ENCODE peak calls at places on chromosomes 12 and 14, in eight cellular contexts. B, Z, H, P, S, I, T and E are unnamed samples.

GRCh38 chr12:54028324-54029201 is at the start of gene HOXC6:
- DNase-seq in B (no peak), H (no peak), S (peak; percentile 43), T (no peak), P (no peak), I (no peak), Z (no peak), E (peak; percentile 29)

GRCh38 chr14:43540948-43541347 is 966.1 kb downstream of the FSCB start:
- DNase-seq in S (no peak), B (no peak), I (no peak), Z (no peak), P (no peak), H (no peak), T (no peak), E (no peak)

GRCh38 chr12:121581681-121582439 is 1.0 kb upstream of the KDM2B start:
- DNase-seq in P (peak; percentile 71), T (no peak), I (no peak), S (peak; percentile 71), B (no peak), H (peak; percentile 52), Z (no peak), E (no peak)

GRCh38 chr14:88706425-88706824 is 86.3 kb downstream of the EML5 start:
- DNase-seq in S (peak; percentile 2), B (no peak), T (no peak), H (no peak), Z (no peak), I (no peak), P (no peak), E (no peak)

GRCh38 chr14:51653855-51654548 is 2.3 kb downstream of the FRMD6 start:
- DNase-seq in T (no peak), S (peak; percentile 51), Z (no peak), H (no peak), B (no peak), P (no peak), I (no peak), E (no peak)

GRCh38 chr14:41606249-41607118 is at the start of gene LRFN5:
- DNase-seq in P (peak; percentile 7), B (no peak), T (peak; percentile 36), S (peak; percentile 33), Z (no peak), H (peak; percentile 49), I (peak; percentile 39), E (peak; percentile 71)

GRCh38 chr14:105866841-105867321 is 340.5 kb downstream of the TMEM121 start:
- DNase-seq in Z (peak; percentile 12), I (no peak), P (no peak), T (no peak), B (no peak), S (no peak), H (no peak), E (peak; percentile 51)

GRCh38 chr12:31034372-31034771 is 39.3 kb upstream of the DDX11 start:
- DNase-seq in H (no peak), P (no peak), S (no peak), B (no peak), T (no peak), I (no peak), Z (no peak), E (no peak)

GRCh38 chr12:56834886-56835285 is 71.8 kb downstream of the HSD17B6 start:
- DNase-seq in B (no peak), H (no peak), I (no peak), T (no peak), P (no peak), S (no peak), Z (no peak), E (no peak)

GRCh38 chr14:61750708-61751474 is 11.3 kb upstream of the SNAPC1 start:
- DNase-seq in B (peak; percentile 73), Z (peak; percentile 93), I (peak; percentile 82), S (peak; percentile 63), H (peak; percentile 58), T (peak; percentile 80), P (peak; percentile 68), E (peak; percentile 97)

GRCh38 chr14:24198845-24199524 is 3.7 kb upstream of the TM9SF1 start:
- DNase-seq in S (no peak), T (no peak), B (no peak), Z (no peak), H (no peak), I (no peak), P (no peak), E (no peak)

GRCh38 chr14:105487449-105487985 is 831 bp downstream of the CRIP1 start:
- DNase-seq in B (no peak), P (no peak), H (no peak), I (no peak), S (no peak), Z (peak; percentile 77), T (no peak), E (peak; percentile 95)

GRCh38 chr14:31703056-31703455 is 141.9 kb downstream of the NUBPL start:
- DNase-seq in T (no peak), B (no peak), H (no peak), I (no peak), Z (no peak), P (no peak), S (peak; percentile 2), E (no peak)

GRCh38 chr12:103313894-103314293 is 181.9 kb downstream of the C12orf42 start:
- DNase-seq in Z (no peak), I (no peak), T (no peak), H (no peak), P (no peak), S (no peak), B (no peak), E (no peak)

GRCh38 chr14:75547552-75548250 is 25.4 kb downstream of the BATF start:
- DNase-seq in B (no peak), I (no peak), P (no peak), S (no peak), Z (no peak), H (no peak), T (no peak), E (peak; percentile 80)

GRCh38 chr14:92897922-92898599 is 24.9 kb upstream of the CHGA start:
- DNase-seq in I (peak; percentile 59), S (peak; percentile 2), Z (no peak), T (no peak), B (peak; percentile 43), H (no peak), P (no peak), E (no peak)